ENCODE peak calls at places on chromosome 21, in six cellular contexts. P is Caco-2, S is NB4, C is astrocyte of the spinal cord, Y is brain microvascular endothelial cell, V is lower leg skin. D is an unnamed sample.

GRCh38 chr21:27040738-27041137 is 73.8 kb upstream of the ADAMTS5 start:
- DNase-seq in Y (no peak), C (no peak), S (no peak), V (no peak), P (no peak), D (no peak)

GRCh38 chr21:32256226-32256625 is 22.6 kb downstream of the MIS18A start:
- DNase-seq in S (no peak), Y (no peak), C (no peak), P (no peak), V (no peak), D (no peak)

GRCh38 chr21:39867198-39867650 is at the start of gene PCP4:
- DNase-seq in V (peak; percentile 20), P (peak; percentile 75), S (peak; percentile 47), C (peak; percentile 32), Y (peak; percentile 3), D (no peak)

GRCh38 chr21:34807146-34807880 is 138.5 kb downstream of the CLIC6 start:
- DNase-seq in V (no peak), Y (peak; percentile 98), P (no peak), C (peak; percentile 96), S (peak; percentile 69), D (peak; percentile 91)

GRCh38 chr21:34189506-34189905 is 116.1 kb downstream of the MRPS6 start:
- DNase-seq in S (peak; percentile 54), C (no peak), P (no peak), Y (no peak), V (no peak), D (no peak)

GRCh38 chr21:32371913-32372314 is 20.9 kb downstream of the URB1 start:
- DNase-seq in P (no peak), C (peak; percentile 83), Y (peak; percentile 49), V (peak; percentile 53), S (peak; percentile 20), D (no peak)

GRCh38 chr21:23950344-23950743 is 1656.9 kb downstream of the MRPL39 start:
- DNase-seq in Y (no peak), S (no peak), V (no peak), C (no peak), P (no peak), D (no peak)

GRCh38 chr21:37166733-37167132 is 93.7 kb downstream of the TTC3 start:
- DNase-seq in C (no peak), V (no peak), P (peak; percentile 17), S (peak; percentile 35), Y (no peak), D (peak; percentile 3)

GRCh38 chr21:23218667-23219066 is 2220.5 kb downstream of the NCAM2 start:
- DNase-seq in V (no peak), Y (no peak), S (no peak), C (no peak), P (no peak), D (no peak)

GRCh38 chr21:36654796-36655325 is 44.1 kb upstream of the SIM2 start:
- DNase-seq in Y (no peak), V (no peak), P (no peak), S (no peak), C (no peak), D (no peak)

GRCh38 chr21:32844653-32845443 is 73.3 kb upstream of the PAXBP1 start:
- DNase-seq in Y (peak; percentile 50), S (peak; percentile 83), P (no peak), V (no peak), C (peak; percentile 45), D (no peak)

GRCh38 chr21:34670220-34670961 is 1.6 kb downstream of the CLIC6 start:
- DNase-seq in Y (no peak), V (no peak), P (no peak), C (no peak), S (no peak), D (no peak)

GRCh38 chr21:19510653-19511052 is 1107.1 kb upstream of the TMPRSS15 start:
- DNase-seq in P (no peak), S (no peak), C (no peak), Y (no peak), V (no peak), D (no peak)

GRCh38 chr21:32826317-32827167 is 55.0 kb upstream of the PAXBP1 start:
- DNase-seq in Y (peak; percentile 38), P (peak; percentile 65), V (no peak), S (peak; percentile 69), C (peak; percentile 55), D (peak; percentile 35)

GRCh38 chr21:33496345-33496744 is 4.8 kb upstream of the DNAJC28 start:
- DNase-seq in V (no peak), C (no peak), S (no peak), P (no peak), Y (no peak), D (no peak)

GRCh38 chr21:33687634-33688033 is 45.3 kb downstream of the ITSN1 start:
- DNase-seq in Y (no peak), C (no peak), P (peak; percentile 24), V (no peak), S (no peak), D (no peak)

GRCh38 chr21:39885119-39885848 is 18.0 kb downstream of the PCP4 start:
- DNase-seq in Y (no peak), C (peak; percentile 28), S (peak; percentile 39), P (no peak), V (no peak), D (peak; percentile 36)

GRCh38 chr21:36628096-36628495 is 70.8 kb upstream of the SIM2 start:
- DNase-seq in C (no peak), S (no peak), V (no peak), P (no peak), Y (no peak), D (no peak)

GRCh38 chr21:14010729-14011128 is 200.0 kb downstream of the LIPI start:
- DNase-seq in V (no peak), Y (no peak), C (no peak), S (no peak), P (no peak), D (no peak)

GRCh38 chr21:14013056-14013603 is 197.6 kb downstream of the LIPI start:
- DNase-seq in C (no peak), P (no peak), V (no peak), S (no peak), Y (no peak), D (no peak)

DNA sequence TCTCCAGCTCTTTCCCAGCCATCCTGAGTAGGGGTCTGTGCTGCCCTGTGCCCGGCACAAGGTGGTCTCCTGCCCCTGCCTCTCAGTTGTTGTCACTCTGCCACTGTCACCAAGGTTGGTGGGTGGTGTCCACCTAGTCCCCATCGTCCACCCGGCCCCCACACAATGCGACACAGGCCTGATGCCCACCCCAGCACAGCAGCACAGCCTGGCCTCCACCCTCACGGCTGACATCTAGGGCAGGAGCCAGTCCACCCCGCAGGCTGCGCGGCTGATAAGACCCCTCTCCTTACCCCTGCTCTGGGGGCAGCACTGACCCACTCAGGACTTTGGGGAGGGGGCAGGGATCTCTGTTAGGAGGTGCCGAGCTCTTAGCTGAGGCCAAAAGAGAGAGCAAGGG is 198.3 kb downstream of the LIPI start:
- DNase-seq in P (no peak), V (no peak), C (no peak), S (no peak), Y (no peak), D (no peak)
- TF ChIP-seq CTCF in P (no peak), V (no peak), C (no peak), S (no peak), Y (no peak), D (no peak)

GRCh38 chr21:29940993-29941392 is 1.2 kb upstream of the GRIK1 start:
- DNase-seq in V (no peak), P (no peak), C (no peak), Y (no peak), S (no peak), D (no peak)

GRCh38 chr21:29942033-29942432 is 2.2 kb upstream of the GRIK1 start:
- DNase-seq in V (no peak), P (no peak), S (no peak), Y (no peak), C (no peak), D (no peak)

GRCh38 chr21:29938968-29939858 is 583 bp downstream of the GRIK1 start:
- DNase-seq in V (no peak), S (no peak), C (peak; percentile 9), P (no peak), Y (no peak), D (no peak)

GRCh38 chr21:29943885-29944284 is 4.1 kb upstream of the GRIK1 start:
- DNase-seq in Y (no peak), P (peak; percentile 5), C (no peak), V (no peak), S (no peak), D (no peak)

DNA sequence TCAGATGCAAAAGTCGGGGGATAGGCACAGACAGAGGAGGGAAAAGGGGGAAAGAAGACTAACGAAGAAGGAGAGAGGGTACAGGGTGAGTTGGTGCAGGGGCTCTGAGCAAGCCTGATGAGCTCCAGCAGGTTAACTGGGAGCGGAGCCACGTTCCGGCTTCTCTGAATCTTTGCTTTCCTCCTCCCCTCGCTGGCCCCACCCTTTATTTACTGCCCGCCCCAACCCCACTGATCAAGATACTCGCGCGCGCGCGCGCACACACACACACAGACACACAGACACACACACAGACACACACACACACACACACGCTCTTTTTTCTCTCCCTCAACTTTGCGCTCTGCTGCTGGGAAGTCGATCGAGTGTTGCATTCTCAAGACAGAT is at the start of gene GRIK1:
- DNase-seq in Y (no peak), S (no peak), P (no peak), C (peak; percentile 13), V (no peak), D (no peak)
- H3K4me3 ChIP-seq in Y (peak within 1 kb of the TSS; percentile 50), S (no peak within 1 kb of the TSS), P (no peak within 1 kb of the TSS), C (peak within 1 kb of the TSS; percentile 35), V (no peak within 1 kb of the TSS), D (peak within 1 kb of the TSS; percentile 49)

DNA sequence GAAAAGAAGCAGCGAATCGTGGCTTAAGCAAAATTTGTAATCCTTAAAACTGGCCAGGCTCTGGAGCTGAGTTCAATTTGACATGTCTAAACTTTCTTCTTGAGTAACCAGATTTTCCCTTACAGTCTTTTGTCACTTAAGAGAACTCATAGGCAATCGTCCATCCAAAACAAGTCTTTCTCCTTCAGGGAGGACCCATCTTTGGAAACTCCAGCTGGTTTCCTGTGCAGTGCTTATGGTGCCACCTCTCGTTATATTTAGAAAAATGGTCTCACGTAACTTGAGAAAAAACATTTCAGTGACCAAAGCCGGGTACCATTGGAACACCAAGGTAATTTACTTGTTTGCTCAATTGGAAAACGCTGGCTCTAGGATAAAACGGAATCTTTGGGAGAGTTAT is 1.9 kb upstream of the PTTG1IP start:
- DNase-seq in V (no peak), S (peak; percentile 74), P (peak; percentile 46), Y (no peak), C (peak; percentile 55), D (no peak)
- TF ChIP-seq CTCF in V (no peak), S (no peak), P (no peak), Y (peak; percentile 13), C (no peak), D (no peak)

DNA sequence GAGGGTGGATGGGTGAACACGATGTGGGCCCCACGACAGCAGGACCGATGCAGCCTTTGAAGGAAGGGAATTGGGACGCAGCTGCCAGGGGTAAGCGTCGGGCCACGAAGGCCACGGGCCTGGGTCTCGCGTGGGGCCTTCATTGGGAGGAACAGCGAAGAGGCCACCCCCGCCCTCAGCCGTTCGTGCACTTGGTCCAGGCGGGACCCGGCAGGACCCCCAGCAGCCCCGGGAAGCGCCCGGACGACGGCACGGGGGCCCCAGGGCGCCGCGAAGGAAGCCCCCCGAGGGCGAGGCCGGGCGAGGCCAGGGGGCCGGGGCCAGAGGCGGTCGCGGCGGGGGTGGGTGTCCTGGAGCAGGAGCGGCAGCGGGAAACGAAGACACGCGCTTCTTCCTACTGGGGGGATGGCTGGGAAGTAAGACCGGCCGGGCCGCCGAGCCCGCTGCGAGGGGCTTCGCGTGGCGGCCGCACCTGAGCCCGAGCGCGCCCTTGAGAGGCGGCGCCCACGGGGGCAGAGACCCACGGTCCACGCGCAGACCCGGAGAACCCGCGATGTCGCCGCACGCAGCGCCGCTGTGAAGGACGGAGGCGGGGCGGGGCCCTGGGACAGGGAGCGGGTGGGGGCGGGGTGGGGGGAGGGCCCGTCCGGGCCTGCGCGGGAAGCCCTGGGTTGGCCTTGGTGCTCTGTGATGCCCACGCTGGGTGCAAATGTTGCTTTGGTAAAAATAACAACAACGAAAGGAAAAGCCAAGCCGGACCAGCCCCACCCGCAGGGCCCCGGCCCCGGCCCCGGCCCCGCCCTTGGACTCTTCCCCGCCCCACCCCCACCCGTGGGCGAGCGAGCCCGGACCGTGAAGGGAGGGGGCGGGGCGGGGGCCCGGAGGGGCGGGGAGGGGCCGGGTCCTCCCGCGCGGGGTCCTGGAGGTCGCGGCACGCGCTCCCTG is 56.0 kb upstream of the ADARB1 start:
- DNase-seq in Y (no peak), P (no peak), C (no peak), V (no peak), S (no peak), D (no peak)
- H3K4me3 ChIP-seq in Y (peak overlapping the region; percentile 31), P (no peak overlapping the region), C (peak overlapping the region; percentile 23), V (no peak overlapping the region), S (no peak overlapping the region), D (peak overlapping the region; percentile 22)